ENCODE peak calls at places on chromosome 10, in nine cellular contexts. L is left cardiac atrium, U is neuronal stem cell, Z is Right ventricle myocardium superior, E is NCI-H2081, F is astrocyte, R is SHP77 treated with DMSO at 0.1 percent for 48 hours, B is RCC 7860, J is GM10248. A is an unnamed sample.

GRCh38 chr10:132173185-132173584 is 13.6 kb upstream of the DPYSL4 start:
- DNase-seq in F (no peak), Z (no peak), L (no peak), E (no peak), R (no peak), U (no peak), B (no peak), J (no peak), A (no peak)

GRCh38 chr10:110852897-110853296 is 18.8 kb upstream of the PDCD4 start:
- DNase-seq in E (no peak), U (no peak), B (no peak), Z (no peak), J (no peak), R (no peak), F (no peak), L (no peak), A (no peak)

GRCh38 chr10:113880236-113880635 is 25.8 kb downstream of the NHLRC2 start:
- DNase-seq in L (no peak), U (no peak), Z (no peak), E (no peak), F (peak), B (peak), J (no peak), R (no peak), A (peak)

GRCh38 chr10:131252586-131253276 is 58.8 kb downstream of the TCERG1L start:
- DNase-seq in F (no peak), L (no peak), U (no peak), E (no peak), B (no peak), R (no peak), J (no peak), Z (no peak), A (no peak)

GRCh38 chr10:110857265-110858158 is 14.2 kb upstream of the PDCD4 start:
- DNase-seq in J (no peak), B (no peak), R (peak), U (no peak), L (no peak), F (peak), Z (no peak), E (peak), A (no peak)

GRCh38 chr10:102299873-102300272 is 54.5 kb downstream of the GBF1 start:
- DNase-seq in R (no peak), J (no peak), Z (no peak), L (no peak), U (no peak), F (peak), B (peak), E (no peak), A (peak)

GRCh38 chr10:88037623-88038022 is 174.2 kb downstream of the PTEN start:
- DNase-seq in U (no peak), E (no peak), Z (no peak), J (no peak), B (no peak), F (no peak), L (no peak), R (no peak), A (no peak)

GRCh38 chr10:27663611-27664010 is 82.0 kb downstream of the MKX start:
- DNase-seq in E (no peak), L (no peak), J (no peak), Z (no peak), R (no peak), U (no peak), B (no peak), F (no peak), A (no peak)

GRCh38 chr10:52172581-52172980 is 141.5 kb upstream of the DKK1 start:
- DNase-seq in J (no peak), E (no peak), F (no peak), L (no peak), Z (no peak), R (no peak), B (no peak), U (no peak), A (peak)

GRCh38 chr10:119516381-119517234 is 25.9 kb downstream of the RGS10 start:
- DNase-seq in E (no peak), F (no peak), J (peak), Z (no peak), L (no peak), B (no peak), U (no peak), R (no peak), A (no peak)

GRCh38 chr10:77922551-77923179 is 3.9 kb downstream of the DLG5 start:
- DNase-seq in E (no peak), L (no peak), J (no peak), Z (no peak), F (no peak), R (no peak), B (no peak), U (no peak), A (no peak)

GRCh38 chr10:103544657-103545310 is 51.3 kb downstream of the NEURL1 start:
- DNase-seq in B (no peak), F (no peak), U (no peak), J (no peak), E (no peak), Z (no peak), R (no peak), L (no peak), A (no peak)

GRCh38 chr10:49278497-49278902 is 20.5 kb upstream of the C10orf71 start:
- DNase-seq in J (no peak), L (no peak), B (no peak), F (no peak), Z (no peak), U (peak), E (no peak), R (no peak), A (no peak)

GRCh38 chr10:60390224-60390626 is 550 bp upstream of the ANK3 start:
- DNase-seq in U (no peak), J (no peak), B (no peak), F (peak), Z (no peak), L (no peak), E (no peak), R (no peak), A (peak)

GRCh38 chr10:59279476-59279875 is 82.9 kb downstream of the FAM13C start:
- DNase-seq in Z (no peak), R (no peak), L (no peak), U (no peak), E (no peak), F (peak), B (no peak), J (no peak), A (no peak)

GRCh38 chr10:17227367-17228080 is 517 bp upstream of the VIM start:
- DNase-seq in R (no peak), E (no peak), U (no peak), B (peak), Z (no peak), L (no peak), F (no peak), J (peak), A (peak)

GRCh38 chr10:21315321-21316220 is 209.9 kb downstream of the SKIDA1 start:
- DNase-seq in F (peak), U (peak), J (no peak), E (no peak), R (no peak), L (peak), Z (peak), B (peak), A (peak)

GRCh38 chr10:109619914-109620313 is 303.4 kb downstream of the XPNPEP1 start:
- DNase-seq in R (no peak), U (no peak), L (no peak), J (no peak), F (no peak), B (no peak), E (no peak), Z (no peak), A (no peak)

GRCh38 chr10:57699944-57700343 is 567.8 kb downstream of the IPMK start:
- DNase-seq in E (peak), J (no peak), F (peak), R (no peak), L (no peak), U (no peak), Z (no peak), B (peak), A (peak)

GRCh38 chr10:11272915-11273389 is 255.3 kb downstream of the CELF2 start:
- DNase-seq in U (no peak), J (peak), F (no peak), Z (no peak), B (no peak), R (no peak), E (no peak), L (no peak), A (no peak)

GRCh38 chr10:8074881-8075280 is 20.4 kb downstream of the GATA3 start:
- DNase-seq in J (no peak), R (no peak), L (no peak), Z (no peak), U (no peak), E (no peak), B (no peak), F (no peak), A (no peak)

GRCh38 chr10:114053946-114054345 is 10.3 kb downstream of the ADRB1 start:
- DNase-seq in R (no peak), Z (no peak), J (no peak), U (no peak), L (no peak), E (no peak), F (no peak), B (no peak), A (no peak)

GRCh38 chr10:70223728-70224127 is 9.5 kb downstream of the PPA1 start:
- DNase-seq in B (no peak), Z (no peak), J (no peak), L (no peak), F (no peak), R (no peak), E (no peak), U (no peak), A (no peak)

GRCh38 chr10:123967626-123968243 is 76.1 kb upstream of the CPXM2 start:
- DNase-seq in B (peak), E (peak), L (peak), R (peak), J (peak), U (peak), Z (peak), F (peak), A (peak)

GRCh38 chr10:104122273-104123107 is 519 bp downstream of the SFR1 start:
- DNase-seq in E (peak), U (no peak), B (no peak), J (no peak), R (no peak), Z (no peak), L (peak), F (no peak), A (no peak)

GRCh38 chr10:79185067-79185774 is 116.5 kb downstream of the ZMIZ1 start:
- DNase-seq in F (no peak), Z (no peak), R (no peak), B (peak), J (no peak), U (no peak), E (no peak), L (no peak), A (peak)

GRCh38 chr10:26534384-26534783 is 96.2 kb downstream of the APBB1IP start:
- DNase-seq in E (no peak), U (no peak), R (no peak), J (no peak), Z (no peak), B (no peak), L (no peak), F (no peak), A (no peak)

GRCh38 chr10:58237014-58237830 is 30.5 kb downstream of the IPMK start:
- DNase-seq in E (no peak), F (peak), J (no peak), B (peak), L (no peak), R (no peak), U (no peak), Z (no peak), A (peak)

GRCh38 chr10:69577268-69578232 is 4.3 kb upstream of the NEUROG3 start:
- DNase-seq in J (no peak), F (no peak), R (no peak), L (no peak), E (peak), U (no peak), B (no peak), Z (no peak), A (no peak)

GRCh38 chr10:47164126-47164799 is 135.7 kb upstream of the GDF10 start:
- DNase-seq in B (peak), F (peak), J (no peak), U (no peak), L (no peak), E (no peak), R (no peak), Z (no peak), A (no peak)

GRCh38 chr10:131072651-131073468 is 238.7 kb downstream of the TCERG1L start:
- DNase-seq in Z (no peak), L (no peak), B (no peak), U (no peak), J (no peak), F (no peak), E (no peak), R (no peak), A (no peak)

GRCh38 chr10:79242620-79243152 is 104.6 kb upstream of the PPIF start:
- DNase-seq in E (peak), U (peak), Z (peak), F (peak), J (peak), L (peak), R (no peak), B (no peak), A (peak)

GRCh38 chr10:78578929-78579328 is 489.8 kb upstream of the ZMIZ1 start:
- DNase-seq in F (peak), B (no peak), E (peak), Z (no peak), R (no peak), L (no peak), J (no peak), U (no peak), A (peak)

GRCh38 chr10:126062132-126063032 is 166.0 kb downstream of the FANK1 start:
- DNase-seq in B (peak), U (no peak), J (no peak), R (no peak), E (no peak), L (peak), Z (peak), F (peak), A (peak)

GRCh38 chr10:79445217-79445707 is at the start of gene ZCCHC24:
- DNase-seq in U (no peak), B (no peak), J (peak), Z (no peak), E (peak), L (peak), F (no peak), R (no peak), A (no peak)

GRCh38 chr10:14071956-14072355 is 258.8 kb downstream of the FRMD4A start:
- DNase-seq in Z (no peak), R (no peak), E (no peak), B (no peak), L (no peak), F (no peak), J (no peak), U (no peak), A (no peak)

GRCh38 chr10:34723746-34724145 is 91.3 kb downstream of the PARD3 start:
- DNase-seq in F (peak), J (peak), R (no peak), B (peak), E (peak), U (no peak), Z (no peak), L (peak), A (peak)

GRCh38 chr10:98790817-98791216 is 344.1 kb upstream of the HPS1 start:
- DNase-seq in B (no peak), Z (no peak), R (no peak), J (peak), E (no peak), F (no peak), L (no peak), U (no peak), A (no peak)

GRCh38 chr10:102648889-102649752 is 4.8 kb downstream of the TRIM8 start:
- DNase-seq in Z (peak), F (no peak), R (no peak), B (no peak), J (no peak), L (no peak), E (no peak), U (peak), A (no peak)

GRCh38 chr10:101029520-101030309 is 1.2 kb downstream of the PDZD7 start:
- DNase-seq in L (peak), Z (no peak), E (no peak), U (no peak), B (no peak), R (no peak), J (no peak), F (no peak), A (no peak)

A was measured in LHCN-M2.